ENCODE peak calls at places on chromosomes 3 and 15, in seven cellular contexts. Y, M, T, P, B, L and U are unnamed samples.

GRCh38 chr3:126845910-126846309 is 137.0 kb upstream of the PLXNA1 start:
- DNase-seq in B (no peak), Y (no peak), T (no peak), M (no peak), L (no peak), P (no peak), U (no peak)

GRCh38 chr15:30954674-30955073 is 36.8 kb downstream of the MTMR10 start:
- DNase-seq in T (no peak), Y (no peak), M (peak), P (no peak), L (no peak), B (no peak), U (no peak)

GRCh38 chr3:129366312-129366831 is 62.1 kb downstream of the EFCAB12 start:
- DNase-seq in P (no peak), Y (no peak), L (no peak), T (no peak), M (no peak), B (no peak), U (no peak)

GRCh38 chr3:89360155-89360554 is 252.7 kb downstream of the EPHA3 start:
- DNase-seq in M (peak), Y (peak), B (no peak), L (no peak), P (no peak), T (no peak), U (no peak)

GRCh38 chr15:43105077-43105769 is 615 bp downstream of the UBR1 start:
- DNase-seq in T (peak), B (no peak), Y (no peak), M (peak), L (peak), P (no peak), U (no peak)

GRCh38 chr15:71109130-71109529 is 6.1 kb upstream of the THSD4 start:
- DNase-seq in P (no peak), T (no peak), Y (peak), L (no peak), M (peak), B (no peak), U (no peak)

GRCh38 chr3:108381531-108381930 is 85.2 kb downstream of the HHLA2 start:
- DNase-seq in B (no peak), T (no peak), Y (no peak), P (no peak), M (no peak), L (no peak), U (no peak)

GRCh38 chr3:50515565-50516047 is 12.2 kb upstream of the CACNA2D2 start:
- DNase-seq in L (no peak), Y (peak), P (peak), M (no peak), B (peak), T (no peak), U (no peak)

GRCh38 chr3:73766599-73767378 is 142.0 kb upstream of the PDZRN3 start:
- DNase-seq in P (no peak), Y (peak), T (peak), L (no peak), B (no peak), M (no peak), U (no peak)

GRCh38 chr3:132661120-132661519 is 991 bp downstream of the UBA5 start:
- DNase-seq in P (no peak), L (no peak), Y (no peak), T (no peak), B (no peak), M (no peak), U (no peak)

GRCh38 chr3:82294609-82295008 is 533.2 kb upstream of the GBE1 start:
- DNase-seq in L (no peak), T (no peak), Y (no peak), P (no peak), B (no peak), M (no peak), U (no peak)

GRCh38 chr15:90650117-90650955 is 66.8 kb upstream of the BLM start:
- DNase-seq in L (no peak), B (no peak), M (peak), P (no peak), Y (peak), T (no peak), U (no peak)

GRCh38 chr3:10683106-10683505 is 132.9 kb upstream of the SLC6A11 start:
- DNase-seq in L (no peak), Y (no peak), T (no peak), M (no peak), B (no peak), P (no peak), U (no peak)

GRCh38 chr15:89067751-89068150 is 20.5 kb upstream of the ABHD2 start:
- DNase-seq in M (no peak), B (no peak), L (no peak), P (no peak), T (no peak), Y (no peak), U (no peak)

GRCh38 chr3:117964814-117965213 is 1069.8 kb downstream of the IGSF11 start:
- DNase-seq in P (no peak), L (no peak), M (no peak), Y (no peak), T (no peak), B (no peak), U (no peak)

GRCh38 chr3:185153861-185154629 is 1.2 kb upstream of the C3orf70 start:
- DNase-seq in B (no peak), T (no peak), L (no peak), P (no peak), M (no peak), Y (no peak), U (no peak)

GRCh38 chr3:73364517-73364916 is 260.2 kb downstream of the PDZRN3 start:
- DNase-seq in B (no peak), M (no peak), P (no peak), L (no peak), T (no peak), Y (no peak), U (no peak)

GRCh38 chr3:11749486-11749885 is 97.2 kb downstream of the TAMM41 start:
- DNase-seq in P (no peak), Y (no peak), L (no peak), B (no peak), M (no peak), T (no peak), U (no peak)

GRCh38 chr3:58691997-58692396 is 25.4 kb upstream of the FAM3D start:
- DNase-seq in T (no peak), Y (no peak), P (no peak), B (peak), L (peak), M (peak), U (no peak)

GRCh38 chr3:122415762-122416654 is at the start of gene WDR5B:
- DNase-seq in Y (peak), M (peak), B (peak), T (peak), L (peak), P (peak), U (no peak)

GRCh38 chr15:30859091-30859874 is 44.4 kb upstream of the FAN1 start:
- DNase-seq in M (peak), P (peak), L (peak), B (peak), Y (peak), T (peak), U (no peak)

GRCh38 chr3:159734681-159735080 is 254.0 kb upstream of the IL12A start:
- DNase-seq in P (no peak), L (no peak), T (no peak), M (no peak), Y (no peak), B (no peak), U (no peak)

GRCh38 chr3:191330309-191330712 is at the start of gene UTS2B:
- DNase-seq in T (no peak), M (peak), Y (peak), B (no peak), L (peak), P (no peak), U (no peak)

GRCh38 chr3:149590691-149591441 is 67.0 kb downstream of the WWTR1 start:
- DNase-seq in P (no peak), Y (no peak), B (no peak), T (no peak), M (no peak), L (no peak), U (no peak)

GRCh38 chr3:180447156-180447555 is 154.8 kb upstream of the TTC14 start:
- DNase-seq in Y (no peak), L (no peak), B (no peak), P (no peak), T (no peak), M (peak), U (no peak)

GRCh38 chr3:29515451-29515850 is 234.6 kb downstream of the RBMS3 start:
- DNase-seq in B (no peak), T (no peak), M (peak), Y (peak), L (peak), P (no peak), U (no peak)

GRCh38 chr15:40536501-40536900 is 28.3 kb downstream of the CCDC32 start:
- DNase-seq in T (no peak), M (peak), L (no peak), Y (peak), P (no peak), B (no peak), U (no peak)

GRCh38 chr3:47008258-47008671 is 28.8 kb downstream of the NBEAL2 start:
- DNase-seq in P (no peak), L (no peak), M (no peak), B (no peak), Y (no peak), T (no peak), U (no peak)

GRCh38 chr15:62802612-62803011 is 239.9 kb upstream of the TPM1 start:
- DNase-seq in B (no peak), T (no peak), L (no peak), Y (no peak), P (no peak), M (no peak), U (no peak)

GRCh38 chr15:89937365-89938355 is 24.9 kb upstream of the ARPIN start:
- DNase-seq in L (no peak), Y (no peak), M (peak), P (no peak), B (no peak), T (peak), U (no peak)

GRCh38 chr3:135739755-135740154 is 225.8 kb upstream of the PPP2R3A start:
- DNase-seq in M (no peak), Y (no peak), L (no peak), T (no peak), P (no peak), B (peak), U (no peak)

GRCh38 chr3:126083511-126083912 is 412 bp downstream of the SLC41A3 start:
- DNase-seq in L (peak), Y (no peak), P (peak), B (peak), M (peak), T (peak), U (no peak)

GRCh38 chr3:126715432-126715831 is 11.4 kb downstream of the CHCHD6 start:
- DNase-seq in T (no peak), Y (no peak), M (no peak), B (no peak), L (no peak), P (no peak), U (no peak)

GRCh38 chr3:38165722-38166387 is 518 bp downstream of the OXSR1 start:
- DNase-seq in P (peak), M (peak), Y (peak), L (peak), T (peak), B (no peak), U (no peak)

GRCh38 chr3:195257454-195258448 is 13.2 kb downstream of the XXYLT1 start:
- DNase-seq in B (no peak), M (no peak), L (no peak), T (no peak), P (no peak), Y (no peak), U (no peak)

GRCh38 chr3:66472313-66473134 is 28.3 kb downstream of the LRIG1 start:
- DNase-seq in B (no peak), T (no peak), M (peak), L (peak), P (no peak), Y (peak), U (no peak)

GRCh38 chr3:47405820-47406761 is 25.3 kb downstream of the PTPN23 start:
- DNase-seq in Y (no peak), B (no peak), L (no peak), T (peak), M (no peak), P (no peak), U (no peak)

GRCh38 chr3:141081141-141081795 is 30.1 kb downstream of the SPSB4 start:
- DNase-seq in B (peak), L (no peak), M (no peak), Y (no peak), P (no peak), T (no peak), U (no peak)

DNA sequence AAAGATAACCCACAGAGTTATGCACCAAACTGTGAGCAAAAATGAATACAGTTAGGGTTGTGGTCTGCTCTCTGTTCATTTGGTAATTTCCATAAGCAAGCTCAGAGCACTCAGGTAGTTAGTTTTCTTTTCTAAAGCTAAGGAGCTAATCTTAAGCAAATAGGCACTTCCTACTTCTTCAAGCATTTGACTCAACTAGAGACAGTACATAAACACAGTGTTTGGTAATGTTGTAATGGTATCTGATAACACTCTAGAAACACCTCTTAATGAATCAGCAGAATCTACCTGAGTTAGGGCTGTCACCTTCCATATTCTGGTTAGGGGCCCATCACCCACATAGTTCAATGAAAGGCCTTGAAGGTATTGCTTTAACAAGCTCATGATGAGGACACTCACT is 83.1 kb downstream of the PLCH1 start:
- DNase-seq in T (no peak), P (no peak), Y (no peak), B (no peak), M (no peak), L (peak), U (no peak)
- H3K27ac ChIP-seq in T (no peak), P (no peak), Y (no peak), B (no peak), M (no peak), L (peak), U (no peak)

GRCh38 chr3:102132370-102132769 is 283.1 kb downstream of the NFKBIZ start:
- DNase-seq in P (no peak), B (no peak), M (no peak), L (no peak), Y (no peak), T (no peak), U (no peak)
- H3K27ac ChIP-seq in P (no peak), B (no peak), M (no peak), L (peak), Y (no peak), T (no peak), U (no peak)

GRCh38 chr3:119347036-119347435 is 52.9 kb downstream of the ARHGAP31 start:
- DNase-seq in T (no peak), B (no peak), L (no peak), P (no peak), Y (no peak), M (no peak), U (no peak)

GRCh38 chr3:119352863-119353527 is 58.8 kb downstream of the ARHGAP31 start:
- DNase-seq in T (peak), P (no peak), L (peak), M (peak), Y (peak), B (no peak), U (no peak)

GRCh38 chr3:119352235-119352634 is 58.1 kb downstream of the ARHGAP31 start:
- DNase-seq in Y (peak), T (peak), M (peak), P (no peak), B (no peak), L (no peak), U (no peak)

GRCh38 chr3:119349353-119349752 is 55.2 kb downstream of the ARHGAP31 start:
- DNase-seq in B (peak), Y (no peak), T (no peak), L (no peak), P (no peak), M (no peak), U (no peak)

GRCh38 chr3:119350114-119350513 is 55.9 kb downstream of the ARHGAP31 start:
- DNase-seq in P (no peak), B (peak), L (no peak), Y (no peak), T (no peak), M (no peak), U (no peak)
- H3K27ac ChIP-seq in P (no peak), B (peak), L (no peak), Y (no peak), T (no peak), M (no peak), U (no peak)

DNA sequence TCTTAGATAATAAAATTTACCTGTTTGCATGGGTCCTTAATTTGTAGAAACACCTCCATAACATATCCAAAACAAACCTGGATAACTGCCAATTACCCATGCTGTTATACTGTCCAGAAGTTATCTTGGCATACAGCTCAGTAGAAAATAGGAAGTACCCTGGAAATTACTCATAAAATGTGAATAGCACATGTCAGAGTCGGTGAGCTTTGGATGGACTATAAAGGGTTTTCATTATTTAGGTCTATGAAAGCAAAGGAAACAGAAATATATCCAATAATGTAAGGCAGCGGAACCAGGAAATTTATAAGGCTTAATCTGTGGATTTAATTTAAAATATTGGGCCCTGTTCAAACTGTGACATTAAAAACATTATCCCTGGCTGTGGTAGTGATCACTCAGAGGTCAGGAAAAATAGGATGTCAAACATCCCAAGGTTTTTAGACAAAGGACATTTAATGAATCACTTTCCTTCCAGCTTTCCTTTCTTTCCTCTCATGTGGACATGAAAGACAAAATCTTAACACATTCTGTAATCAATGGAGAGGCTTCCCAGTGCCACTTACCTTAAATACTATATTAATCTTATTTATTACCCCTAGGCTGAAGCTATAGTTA is 459.0 kb upstream of the DPH6 start:
- DNase-seq in M (no peak), Y (no peak), L (no peak), B (no peak), T (no peak), P (no peak), U (no peak)
- H3K27ac ChIP-seq in M (no peak), Y (no peak), L (no peak), B (no peak), T (no peak), P (no peak), U (no peak)